ENCODE peak calls at places on chromosomes 12 and 14, in seven cellular contexts. G, K, L, J, N, Q and A are unnamed samples.

GRCh38 chr12:114480309-114481199 is 74.6 kb upstream of the TBX5 start:
- DNase-seq in J (no peak), N (no peak), Q (no peak), G (no peak), K (no peak), L (no peak), A (no peak)

GRCh38 chr12:13661005-13661887 is 320.2 kb downstream of the GRIN2B start:
- DNase-seq in L (peak), J (peak), N (peak), K (peak), G (peak), Q (peak), A (peak)

GRCh38 chr12:57148469-57149308 is 1.3 kb upstream of the LRP1-AS start:
- DNase-seq in G (no peak), Q (no peak), K (no peak), J (peak), N (no peak), L (no peak), A (no peak)

GRCh38 chr14:67577181-67577580 is 22.9 kb downstream of the PIGH start:
- DNase-seq in N (no peak), Q (no peak), G (no peak), J (no peak), K (no peak), L (no peak), A (no peak)

GRCh38 chr14:61188196-61188595 is 92.9 kb downstream of the TMEM30B start:
- DNase-seq in Q (no peak), J (no peak), K (no peak), G (no peak), N (no peak), L (no peak), A (no peak)

GRCh38 chr12:53300187-53300586 is 692 bp downstream of the MYG1 start:
- DNase-seq in J (no peak), Q (no peak), L (no peak), G (no peak), N (peak), K (no peak), A (no peak)

GRCh38 chr12:55930771-55931316 is at the start of gene DGKA:
- DNase-seq in J (peak), G (peak), Q (peak), N (peak), K (no peak), L (peak), A (peak)

GRCh38 chr14:89550761-89551283 is 133.8 kb upstream of the FOXN3 start:
- DNase-seq in G (no peak), J (no peak), K (no peak), N (no peak), L (no peak), Q (no peak), A (no peak)

GRCh38 chr12:4763549-4763948 is 43.3 kb downstream of the GALNT8 start:
- DNase-seq in L (peak), N (peak), Q (no peak), J (peak), K (peak), G (peak), A (no peak)

GRCh38 chr12:121512561-121512960 is 68.3 kb downstream of the KDM2B start:
- DNase-seq in N (no peak), K (no peak), J (no peak), Q (no peak), L (no peak), G (no peak), A (no peak)

GRCh38 chr12:77294016-77294415 is 228.6 kb upstream of the E2F7 start:
- DNase-seq in G (no peak), L (no peak), Q (no peak), N (no peak), J (no peak), K (no peak), A (no peak)

GRCh38 chr12:98352218-98352811 is 163.1 kb upstream of the TMPO start:
- DNase-seq in K (peak), N (no peak), J (peak), G (no peak), L (peak), Q (no peak), A (no peak)

GRCh38 chr12:19757317-19757877 is 318.1 kb downstream of the AEBP2 start:
- DNase-seq in K (no peak), G (no peak), L (peak), N (peak), Q (peak), J (no peak), A (peak)

GRCh38 chr14:25132734-25133422 is 82.9 kb upstream of the STXBP6 start:
- DNase-seq in Q (no peak), G (peak), L (no peak), K (peak), J (peak), N (peak), A (peak)

GRCh38 chr14:99273724-99274345 is 1.8 kb upstream of the BCL11B start:
- DNase-seq in N (no peak), Q (no peak), K (no peak), L (no peak), G (no peak), J (peak), A (no peak)

GRCh38 chr14:89351364-89351957 is 65.6 kb downstream of the FOXN3 start:
- DNase-seq in J (peak), Q (peak), N (no peak), L (no peak), G (no peak), K (peak), A (no peak)

GRCh38 chr14:103765526-103765925 is 49.9 kb downstream of the ZFYVE21 start:
- DNase-seq in G (no peak), K (no peak), L (no peak), Q (no peak), J (no peak), N (no peak), A (no peak)
- TF ChIP-seq JUND in G (no peak), K (no peak), L (no peak), Q (no peak), J (no peak), N (no peak), A (no peak)

DNA sequence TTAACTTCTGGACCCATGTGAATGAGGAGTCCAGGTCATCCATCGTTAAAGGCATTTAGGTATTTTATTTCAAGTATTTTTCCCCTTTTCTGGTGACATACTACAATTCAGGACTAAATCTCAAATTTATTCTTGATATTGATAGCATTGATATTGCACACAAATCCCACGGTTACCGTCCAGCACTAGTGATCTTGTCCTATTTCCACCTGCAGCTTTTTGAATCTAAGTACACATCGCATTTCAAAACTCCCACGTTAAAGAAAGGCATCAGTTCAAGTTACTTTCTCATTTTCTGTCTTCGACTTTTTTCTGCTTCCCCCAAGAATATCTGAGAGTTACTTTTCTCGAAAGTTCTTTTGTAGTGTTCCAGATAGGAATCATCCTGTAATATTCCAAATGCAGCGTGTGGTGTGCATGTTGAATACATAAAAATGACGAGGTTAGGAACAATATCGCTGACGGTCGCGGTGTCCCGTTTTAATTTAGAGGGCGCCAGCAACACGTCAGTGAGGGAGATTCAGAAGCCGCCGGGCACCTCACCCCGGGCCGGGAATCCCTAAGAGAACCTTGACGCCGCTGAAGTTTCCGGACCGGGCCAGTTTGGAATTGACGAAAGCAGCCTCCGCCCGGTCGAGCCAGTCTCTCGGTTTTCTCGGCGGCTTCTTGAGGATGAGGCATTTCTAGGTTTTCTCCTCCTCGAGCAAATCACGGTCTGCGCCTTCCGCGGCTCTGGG is 569 bp upstream of the RGS6 start:
- DNase-seq in L (no peak), J (no peak), Q (no peak), G (no peak), K (no peak), N (peak), A (no peak)
- TF ChIP-seq JUND in L (no peak), J (no peak), Q (no peak), G (no peak), K (no peak), N (no peak), A (no peak)

GRCh38 chr12:112809684-112810083 is 18.1 kb downstream of the RPH3A start:
- DNase-seq in K (no peak), J (no peak), N (no peak), Q (no peak), L (no peak), G (no peak), A (no peak)
- TF ChIP-seq JUND in K (no peak), J (no peak), N (no peak), Q (no peak), L (no peak), G (no peak), A (no peak)

GRCh38 chr12:28191018-28191595 is 851 bp downstream of the CCDC91 start:
- DNase-seq in G (peak), J (no peak), K (no peak), Q (no peak), N (peak), L (no peak), A (no peak)
- TF ChIP-seq JUND in G (no peak), J (no peak), K (no peak), Q (no peak), N (peak), L (no peak), A (no peak)

GRCh38 chr14:94384342-94384741 is 4.1 kb downstream of the SERPINA1 start:
- DNase-seq in L (no peak), K (no peak), Q (no peak), G (no peak), N (no peak), J (no peak), A (no peak)

GRCh38 chr14:94382684-94383663 is 5.4 kb downstream of the SERPINA1 start:
- DNase-seq in J (no peak), Q (no peak), L (no peak), G (no peak), N (no peak), K (no peak), A (no peak)

GRCh38 chr14:94382099-94382498 is 6.3 kb downstream of the SERPINA1 start:
- DNase-seq in Q (no peak), G (no peak), L (no peak), K (no peak), J (no peak), N (no peak), A (no peak)

GRCh38 chr14:94385553-94386057 is 2.8 kb downstream of the SERPINA1 start:
- DNase-seq in K (no peak), L (no peak), G (no peak), N (no peak), J (no peak), Q (no peak), A (no peak)

GRCh38 chr14:94383777-94384176 is 4.6 kb downstream of the SERPINA1 start:
- DNase-seq in N (no peak), Q (no peak), G (no peak), K (no peak), L (no peak), J (no peak), A (no peak)
- TF ChIP-seq JUND in N (no peak), Q (no peak), G (no peak), K (no peak), L (no peak), J (no peak), A (no peak)

GRCh38 chr12:9948606-9949286 is 16.6 kb upstream of the CLEC2A start:
- DNase-seq in N (no peak), L (no peak), G (no peak), J (no peak), K (no peak), Q (peak), A (no peak)
- TF ChIP-seq JUND in N (no peak), L (no peak), G (no peak), J (no peak), K (no peak), Q (no peak), A (no peak)

GRCh38 chr12:109387425-109388166 is 39.9 kb downstream of the MYO1H start:
- DNase-seq in L (peak), N (peak), Q (no peak), K (no peak), J (peak), G (peak), A (peak)

GRCh38 chr12:109388167-109388563 is 40.5 kb downstream of the MYO1H start:
- DNase-seq in Q (no peak), G (no peak), J (no peak), N (no peak), L (no peak), K (no peak), A (no peak)

GRCh38 chr12:109386079-109386473 is 38.4 kb downstream of the MYO1H start:
- DNase-seq in J (peak), K (no peak), N (no peak), L (no peak), G (no peak), Q (no peak), A (no peak)

GRCh38 chr12:109383240-109383639 is 35.5 kb downstream of the MYO1H start:
- DNase-seq in N (no peak), Q (no peak), L (no peak), G (no peak), K (no peak), J (no peak), A (no peak)

DNA sequence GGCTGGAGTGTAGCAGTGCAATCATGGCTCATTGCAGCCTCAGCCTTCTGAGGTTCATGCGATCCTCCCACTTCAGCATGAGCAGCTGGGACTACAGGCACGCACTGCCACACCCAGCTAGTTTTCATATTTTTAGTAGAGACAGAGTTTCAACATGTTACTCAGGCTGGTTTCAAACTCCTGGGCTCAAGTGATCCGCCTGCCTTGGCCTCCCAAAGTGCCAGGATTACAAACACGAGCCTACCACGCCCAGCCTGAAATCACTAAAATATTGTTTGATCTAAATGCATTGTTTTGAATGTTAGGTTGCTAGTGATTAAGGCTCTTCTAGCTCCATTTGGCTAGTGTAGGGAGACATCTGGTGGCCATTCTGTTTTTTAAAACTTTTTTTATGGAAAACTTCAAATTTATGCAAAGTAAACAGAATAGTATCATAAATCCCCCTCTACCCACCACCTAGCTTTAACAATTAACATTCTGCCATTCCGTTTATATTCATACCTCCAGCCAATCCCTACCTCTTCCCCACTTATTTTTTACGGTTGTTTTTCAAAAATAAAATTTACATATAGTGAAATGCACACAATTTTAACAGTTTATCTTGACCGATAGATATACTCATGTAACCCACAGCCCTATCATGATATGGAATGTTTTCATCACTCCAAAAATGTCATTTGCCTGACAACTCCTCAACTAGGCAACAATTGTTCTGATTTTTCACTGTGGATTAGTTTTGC is 37.8 kb downstream of the MYO1H start:
- DNase-seq in G (peak), N (peak), J (peak), L (peak), Q (no peak), K (no peak), A (peak)
- TF ChIP-seq JUND in G (no peak), N (no peak), J (no peak), L (no peak), Q (no peak), K (no peak), A (no peak)